ENCODE peak calls at places on chromosomes 16 and 17, in nine cellular contexts. M is posterior vena cava, I is suprapubic skin, H is NCI-H1092, Z is mesothelial cell of epicardium, V is T follicular helper cell, J is SW 1271, N is skeletal muscle cell, S is LoVo. U is an unnamed sample.

GRCh38 chr16:13039526-13039925 is 138.1 kb downstream of the SHISA9 start:
- DNase-seq in M (no peak), I (no peak), H (no peak), Z (no peak), V (no peak), J (no peak), N (no peak), S (no peak), U (no peak)

GRCh38 chr16:66905633-66906539 is 12.8 kb downstream of the CDH16 start:
- DNase-seq in M (no peak), I (no peak), H (no peak), Z (peak; percentile 79), V (peak; percentile 15), J (no peak), N (no peak), S (peak; percentile 61), U (no peak)

GRCh38 chr17:5203908-5204294 is 12.2 kb upstream of the ZNF594 start:
- DNase-seq in M (no peak), I (no peak), H (no peak), Z (no peak), V (no peak), J (no peak), N (peak; percentile 48), S (no peak), U (no peak)

GRCh38 chr17:75059369-75060345 is 12.6 kb downstream of the KCTD2 start:
- DNase-seq in M (peak; percentile 69), I (no peak), H (no peak), Z (no peak), V (no peak), J (no peak), N (no peak), S (no peak), U (no peak)

GRCh38 chr17:17021194-17021863 is 20.9 kb upstream of the MPRIP start:
- DNase-seq in M (peak; percentile 90), I (no peak), H (no peak), Z (no peak), V (no peak), J (no peak), N (no peak), S (peak; percentile 93), U (no peak)

GRCh38 chr16:84059111-84059510 is 16.5 kb upstream of the SLC38A8 start:
- DNase-seq in M (peak; percentile 73), I (no peak), H (no peak), Z (no peak), V (no peak), J (no peak), N (no peak), S (no peak), U (no peak)

GRCh38 chr16:2897110-2897509 is 14.1 kb downstream of the FLYWCH2 start:
- DNase-seq in M (no peak), I (no peak), H (no peak), Z (no peak), V (no peak), J (no peak), N (no peak), S (no peak), U (no peak)

GRCh38 chr16:85190572-85190971 is 78.3 kb upstream of the CIBAR2 start:
- DNase-seq in M (peak; percentile 55), I (no peak), H (no peak), Z (no peak), V (no peak), J (no peak), N (no peak), S (no peak), U (no peak)

GRCh38 chr16:63720848-63721247 is 1401.0 kb downstream of the CDH11 start:
- DNase-seq in M (no peak), I (no peak), H (no peak), Z (no peak), V (no peak), J (no peak), N (no peak), S (no peak), U (no peak)

GRCh38 chr17:13074026-13074425 is 56.2 kb upstream of the ELAC2 start:
- DNase-seq in M (no peak), I (no peak), H (no peak), Z (no peak), V (no peak), J (no peak), N (peak; percentile 58), S (no peak), U (no peak)

GRCh38 chr17:41338961-41339485 is 11.6 kb downstream of the KRT33A start:
- DNase-seq in M (no peak), I (no peak), H (no peak), Z (no peak), V (peak; percentile 53), J (no peak), N (no peak), S (no peak), U (no peak)

GRCh38 chr17:33696102-33696501 is 403.0 kb upstream of the ASIC2 start:
- DNase-seq in M (no peak), I (no peak), H (no peak), Z (no peak), V (no peak), J (no peak), N (no peak), S (no peak), U (no peak)

GRCh38 chr16:12545292-12545610 is 258.4 kb downstream of the CPPED1 start:
- DNase-seq in M (no peak), I (no peak), H (no peak), Z (no peak), V (no peak), J (no peak), N (no peak), S (no peak), U (no peak)

GRCh38 chr16:5865231-5865630 is 767.6 kb upstream of the EEF2KMT start:
- DNase-seq in M (no peak), I (no peak), H (no peak), Z (no peak), V (no peak), J (no peak), N (no peak), S (no peak), U (no peak)

GRCh38 chr16:79677799-79678525 is 77.4 kb upstream of the MAF start:
- DNase-seq in M (no peak), I (no peak), H (no peak), Z (no peak), V (no peak), J (no peak), N (peak; percentile 21), S (no peak), U (no peak)

GRCh38 chr16:14013571-14014283 is 57.4 kb upstream of the MRTFB start:
- DNase-seq in M (no peak), I (no peak), H (peak; percentile 34), Z (no peak), V (no peak), J (no peak), N (peak; percentile 94), S (no peak), U (no peak)

GRCh38 chr16:51228097-51228659 is 77.1 kb upstream of the SALL1 start:
- DNase-seq in M (no peak), I (no peak), H (no peak), Z (no peak), V (no peak), J (no peak), N (no peak), S (no peak), U (no peak)

GRCh38 chr17:79983456-79983855 is 52.2 kb downstream of the TBC1D16 start:
- DNase-seq in M (peak; percentile 52), I (peak; percentile 76), H (no peak), Z (peak; percentile 15), V (no peak), J (no peak), N (no peak), S (no peak), U (peak; percentile 24)

GRCh38 chr17:39963826-39964225 is 1.0 kb downstream of the GSDMA start:
- DNase-seq in M (no peak), I (no peak), H (no peak), Z (no peak), V (peak; percentile 25), J (no peak), N (no peak), S (no peak), U (peak; percentile 87)

GRCh38 chr16:73299349-73299748 is 251.4 kb upstream of the ZFHX3 start:
- DNase-seq in M (no peak), I (no peak), H (no peak), Z (no peak), V (no peak), J (no peak), N (no peak), S (no peak), U (no peak)

GRCh38 chr17:68152161-68152571 is 95.7 kb upstream of the AMZ2 start:
- DNase-seq in M (no peak), I (no peak), H (no peak), Z (no peak), V (no peak), J (no peak), N (no peak), S (no peak), U (no peak)

GRCh38 chr17:7393613-7394451 is 493 bp downstream of the PLSCR3 start:
- DNase-seq in M (no peak), I (no peak), H (no peak), Z (no peak), V (peak; percentile 59), J (no peak), N (no peak), S (peak; percentile 17), U (peak; percentile 72)

GRCh38 chr16:1707193-1707790 is 1.3 kb downstream of the MAPK8IP3 start:
- DNase-seq in M (no peak), I (no peak), H (no peak), Z (no peak), V (no peak), J (no peak), N (no peak), S (no peak), U (no peak)

GRCh38 chr17:57375770-57376181 is 119.5 kb downstream of the MSI2 start:
- DNase-seq in M (no peak), I (no peak), H (no peak), Z (no peak), V (no peak), J (no peak), N (no peak), S (peak; percentile 43), U (peak; percentile 83)

GRCh38 chr16:87860553-87861299 is 8.6 kb downstream of the SLC7A5 start:
- DNase-seq in M (no peak), I (no peak), H (no peak), Z (no peak), V (no peak), J (no peak), N (peak; percentile 59), S (no peak), U (peak; percentile 79)

GRCh38 chr16:2904100-2904921 is 7.4 kb upstream of the FLYWCH1 start:
- DNase-seq in M (peak; percentile 95), I (peak; percentile 93), H (peak; percentile 67), Z (peak; percentile 71), V (peak; percentile 60), J (no peak), N (no peak), S (peak; percentile 94), U (peak; percentile 78)

GRCh38 chr16:79301036-79301435 is 299.5 kb downstream of the MAF start:
- DNase-seq in M (no peak), I (no peak), H (no peak), Z (no peak), V (no peak), J (no peak), N (no peak), S (no peak), U (no peak)

GRCh38 chr16:73521499-73521898 is 473.6 kb upstream of the ZFHX3 start:
- DNase-seq in M (no peak), I (no peak), H (no peak), Z (no peak), V (no peak), J (no peak), N (no peak), S (no peak), U (no peak)

GRCh38 chr17:76547183-76547641 is 7.4 kb downstream of the PRCD start:
- DNase-seq in M (no peak), I (peak; percentile 81), H (peak; percentile 69), Z (no peak), V (peak; percentile 42), J (no peak), N (peak; percentile 49), S (no peak), U (peak; percentile 73)

GRCh38 chr16:8391219-8391757 is 199.0 kb downstream of the TMEM114 start:
- DNase-seq in M (no peak), I (no peak), H (no peak), Z (no peak), V (no peak), J (no peak), N (no peak), S (no peak), U (no peak)

GRCh38 chr17:7881655-7882054 is 6.9 kb upstream of the CHD3 start:
- DNase-seq in M (peak; percentile 48), I (peak; percentile 66), H (peak; percentile 53), Z (no peak), V (no peak), J (no peak), N (no peak), S (no peak), U (no peak)